ENCODE peak calls at places on chromosomes 2 and 18, in eight cellular contexts. G is NCI-H460; B is fibroblast of mammary gland; C is naive thymus-derived CD8-positive, alpha-beta T cell; W is posterior cingulate gyrus; H is mesendoderm; Z is WTC11; V is stimulated activated CD4-positive, alpha-beta T cell treated with anti-CD3 and anti-CD28 coated beads, Interleukin-12 subunit alpha, Interleukin-12 subunit beta, amount 100 ng/mL, for 24 hours. O is an unnamed sample.
A peak's percentile ranks its signal among the peaks of the same experiment; 100 is the strongest.

GRCh38 chr2:64348386-64349142 is 105.4 kb upstream of the LGALSL start:
- DNase-seq in G (no peak), B (peak; percentile 64), C (no peak), W (no peak), H (no peak), Z (no peak), V (no peak), O (no peak)

GRCh38 chr2:75609937-75610508 is 36.6 kb upstream of the MRPL19 start:
- DNase-seq in G (no peak), B (peak; percentile 43), C (no peak), W (no peak), H (no peak), Z (no peak), V (no peak), O (no peak)

GRCh38 chr2:26190369-26190768 is 17.5 kb downstream of the GAREM2 start:
- DNase-seq in G (no peak), B (no peak), C (no peak), W (no peak), H (no peak), Z (no peak), V (no peak), O (no peak)

GRCh38 chr18:37253424-37254255 is 312.0 kb downstream of the CELF4 start:
- DNase-seq in G (peak; percentile 3), B (no peak), C (no peak), W (no peak), H (peak; percentile 70), Z (peak; percentile 66), V (no peak), O (no peak)

GRCh38 chr2:218716070-218716469 is 5.4 kb downstream of the TTLL4 start:
- DNase-seq in G (no peak), B (peak; percentile 63), C (no peak), W (no peak), H (no peak), Z (no peak), V (no peak), O (no peak)

GRCh38 chr2:22355816-22356433 is 1029.1 kb upstream of the KLHL29 start:
- DNase-seq in G (peak; percentile 23), B (peak; percentile 5), C (peak; percentile 18), W (peak; percentile 49), H (peak; percentile 75), Z (peak; percentile 86), V (peak; percentile 5), O (peak; percentile 49)

GRCh38 chr2:127157651-127158460 is 50.9 kb upstream of the BIN1 start:
- DNase-seq in G (no peak), B (no peak), C (no peak), W (no peak), H (peak; percentile 90), Z (peak; percentile 78), V (no peak), O (no peak)

GRCh38 chr2:128556633-128557032 is 238.0 kb upstream of the HS6ST1 start:
- DNase-seq in G (no peak), B (no peak), C (no peak), W (no peak), H (no peak), Z (no peak), V (no peak), O (no peak)

GRCh38 chr2:115084446-115084845 is 642.0 kb downstream of the DPP10 start:
- DNase-seq in G (no peak), B (no peak), C (no peak), W (peak; percentile 27), H (no peak), Z (no peak), V (no peak), O (no peak)

GRCh38 chr2:55416826-55417568 is 2.7 kb downstream of the CCDC88A start:
- DNase-seq in G (no peak), B (no peak), C (no peak), W (no peak), H (no peak), Z (no peak), V (no peak), O (no peak)

O was measured in lung.